ENCODE peak calls at places on chromosomes 16 and 17, in nine cellular contexts. O is K562; A is H54; U is glutamatergic neuron; Z is HCT116; G is pulmonary artery endothelial cell; L is activated T-helper 2 cell treated with anti-CD3 and anti-CD28 coated beads, Interferon-gamma antibody, Interleukin-2, Interleukin-4, amounts not matched to agents 10 μg/mL and 5 μg/mL and 100 μg/mL, durations not matched to agents 14 hours and 24 hours and 36 hours; N is EL; K is stimulated activated CD4-positive, alpha-beta T cell treated with anti-CD3 and anti-CD28 coated beads, Interleukin-4, amount 100 ng/mL, for 4 hours. T is an unnamed sample.

GRCh38 chr16:85715169-85716015 is 26.6 kb upstream of the GINS2 start:
- DNase-seq in Z (no peak), L (no peak), N (no peak), A (no peak), G (peak), O (no peak), K (no peak), U (no peak), T (no peak)

GRCh38 chr16:3519581-3519980 is 18.8 kb downstream of the CLUAP1 start:
- DNase-seq in O (no peak), K (no peak), U (no peak), N (no peak), Z (no peak), L (no peak), A (no peak), G (no peak), T (no peak)

GRCh38 chr17:79826210-79826680 is 13.0 kb downstream of the CBX4 start:
- DNase-seq in L (no peak), Z (no peak), U (no peak), K (no peak), G (no peak), A (no peak), O (peak), N (no peak), T (no peak)

GRCh38 chr17:39027037-39027436 is 59.8 kb upstream of the FBXO47 start:
- DNase-seq in G (no peak), U (peak), N (peak), L (no peak), K (no peak), O (peak), Z (no peak), A (peak), T (no peak)

GRCh38 chr17:7217113-7217987 is 2.3 kb downstream of the DLG4 start:
- DNase-seq in A (peak), O (peak), N (peak), G (no peak), U (peak), L (no peak), K (no peak), Z (no peak), T (no peak)

GRCh38 chr17:66459811-66460270 is 157.4 kb downstream of the PRKCA start:
- DNase-seq in Z (peak), K (peak), N (peak), A (peak), O (no peak), G (peak), U (no peak), L (no peak), T (no peak)

GRCh38 chr16:87404764-87405625 is 12.9 kb downstream of the MAP1LC3B start:
- DNase-seq in L (no peak), K (no peak), A (no peak), O (no peak), N (no peak), Z (no peak), U (no peak), G (no peak), T (no peak)

GRCh38 chr17:36777118-36777517 is 160.2 kb upstream of the LHX1 start:
- DNase-seq in N (no peak), K (no peak), Z (no peak), A (no peak), U (no peak), O (peak), L (no peak), G (no peak), T (no peak)

GRCh38 chr17:45426561-45426960 is 6.1 kb downstream of the ARHGAP27 start:
- DNase-seq in K (no peak), A (no peak), O (no peak), Z (no peak), U (no peak), G (no peak), N (no peak), L (no peak), T (no peak)

GRCh38 chr17:41060052-41060604 is at the start of gene KRTAP2-3:
- DNase-seq in N (peak), Z (peak), L (no peak), U (no peak), G (no peak), A (peak), K (no peak), O (no peak), T (no peak)

GRCh38 chr16:13756411-13756810 is 163.5 kb upstream of the ERCC4 start:
- DNase-seq in L (no peak), N (no peak), U (no peak), A (no peak), K (no peak), Z (no peak), G (no peak), O (no peak), T (no peak)

GRCh38 chr16:85017151-85017550 is 5.8 kb upstream of the ZDHHC7 start:
- DNase-seq in G (no peak), K (no peak), O (no peak), Z (no peak), A (no peak), L (no peak), N (no peak), U (no peak), T (no peak)

GRCh38 chr16:56608876-56609462 is 585 bp downstream of the MT2A start:
- DNase-seq in G (no peak), L (no peak), A (no peak), O (no peak), K (no peak), Z (no peak), N (peak), U (no peak), T (no peak)

GRCh38 chr17:19022747-19023146 is 18.2 kb upstream of the FAM83G start:
- DNase-seq in G (no peak), O (no peak), K (no peak), N (no peak), U (no peak), L (no peak), Z (no peak), A (no peak), T (no peak)

GRCh38 chr16:52251495-52251894 is 295.4 kb downstream of the TOX3 start:
- DNase-seq in L (no peak), G (no peak), N (no peak), Z (no peak), K (no peak), O (no peak), A (no peak), U (no peak), T (no peak)

GRCh38 chr17:49117581-49118230 is 14.9 kb upstream of the B4GALNT2 start:
- DNase-seq in Z (no peak), K (no peak), U (no peak), A (no peak), L (no peak), G (no peak), O (no peak), N (no peak), T (no peak)

GRCh38 chr16:4327386-4327781 is 11.5 kb downstream of the GLIS2 start:
- DNase-seq in G (no peak), N (no peak), O (no peak), L (no peak), U (no peak), A (no peak), Z (no peak), K (no peak), T (no peak)

GRCh38 chr17:74491645-74492044 is 25.2 kb downstream of the CD300A start:
- DNase-seq in A (no peak), G (no peak), U (no peak), L (no peak), Z (no peak), K (no peak), N (no peak), O (no peak), T (no peak)

GRCh38 chr17:50909765-50910661 is 43.9 kb upstream of the TOB1 start:
- DNase-seq in Z (no peak), K (peak), L (peak), N (no peak), G (no peak), O (no peak), U (no peak), A (no peak), T (no peak)

GRCh38 chr17:2594657-2595085 is 1.2 kb downstream of the PAFAH1B1 start:
- DNase-seq in N (peak), K (no peak), G (no peak), O (no peak), A (no peak), U (no peak), Z (no peak), L (no peak), T (no peak)

GRCh38 chr17:12693640-12694039 is 27.9 kb downstream of the MYOCD start:
- DNase-seq in G (no peak), K (no peak), U (no peak), N (peak), O (no peak), L (no peak), A (no peak), Z (no peak), T (no peak)

GRCh38 chr17:36221187-36221586 is 10.3 kb downstream of the CCL4L2 start:
- DNase-seq in L (no peak), U (no peak), G (no peak), K (no peak), A (no peak), Z (no peak), N (no peak), O (no peak), T (no peak)

GRCh38 chr17:77959926-77960521 is 1.5 kb downstream of the TNRC6C start:
- DNase-seq in A (no peak), N (peak), Z (no peak), U (no peak), K (no peak), O (no peak), L (peak), G (no peak), T (no peak)

GRCh38 chr16:65071371-65072311 is 50.2 kb downstream of the CDH11 start:
- DNase-seq in L (no peak), N (peak), U (no peak), K (no peak), A (no peak), Z (no peak), G (no peak), O (no peak), T (no peak)

GRCh38 chr17:68600881-68601564 is at the start of gene FAM20A:
- DNase-seq in K (no peak), A (no peak), N (no peak), O (no peak), L (no peak), Z (no peak), U (peak), G (no peak), T (no peak)

GRCh38 chr16:66376114-66376513 is 9.6 kb downstream of the CDH5 start:
- DNase-seq in O (no peak), G (no peak), L (no peak), A (no peak), Z (no peak), K (no peak), U (no peak), N (no peak), T (no peak)

GRCh38 chr17:78390241-78391050 is 12.0 kb downstream of the PGS1 start:
- DNase-seq in G (peak), K (no peak), L (no peak), N (peak), U (peak), A (peak), O (peak), Z (no peak), T (no peak)

GRCh38 chr17:41544497-41544896 is 16.4 kb upstream of the KRT19 start:
- DNase-seq in N (no peak), K (no peak), U (no peak), G (no peak), O (peak), Z (no peak), L (no peak), A (no peak), T (no peak)

GRCh38 chr16:11224096-11224893 is 31.7 kb downstream of the SOCS1 start:
- DNase-seq in A (no peak), G (no peak), L (peak), O (peak), K (peak), U (peak), N (no peak), Z (no peak), T (peak)

GRCh38 chr17:67375054-67375427 is 2.0 kb upstream of the PITPNC1 start:
- DNase-seq in K (no peak), Z (no peak), N (no peak), G (no peak), A (no peak), O (no peak), U (no peak), L (no peak), T (no peak)

GRCh38 chr17:80109066-80109618 is 7.8 kb downstream of the GAA start:
- DNase-seq in L (no peak), U (no peak), Z (no peak), O (no peak), A (no peak), G (no peak), N (no peak), K (no peak), T (no peak)

GRCh38 chr17:64387545-64388171 is 3.0 kb downstream of the PECAM1 start:
- DNase-seq in K (no peak), A (no peak), U (no peak), G (no peak), Z (no peak), N (no peak), L (no peak), O (peak), T (no peak)